ENCODE peak calls at places on chromosome 22, in nine cellular contexts. One of them, this sample, is unnamed.
A peak's percentile ranks its signal among the peaks of the same experiment; 100 is the strongest.

GRCh38 chr22:49476176-49476575 is 351.5 kb downstream of the BRD1 start:
- DNase-seq in heart left ventricle: no peak
- DNase-seq in sigmoid colon: no peak
- DNase-seq in IMR-90: no peak
- DNase-seq in HCT116: no peak
- DNase-seq in endothelial cell of umbilical vein: no peak
- DNase-seq in testis: no peak
- DNase-seq in H54: no peak
- DNase-seq in stomach: no peak
- DNase-seq in this sample: no peak

GRCh38 chr22:49964493-49965290 is 4.1 kb downstream of the PIM3 start:
- DNase-seq in heart left ventricle: peak; percentile 29
- DNase-seq in sigmoid colon: peak; percentile 64
- DNase-seq in IMR-90: no peak
- DNase-seq in HCT116: no peak
- DNase-seq in endothelial cell of umbilical vein: no peak
- DNase-seq in testis: no peak
- DNase-seq in H54: no peak
- DNase-seq in stomach: peak; percentile 28
- DNase-seq in this sample: no peak

GRCh38 chr22:39943366-39943765 is 16.8 kb upstream of the TMA7B start:
- DNase-seq in heart left ventricle: no peak
- DNase-seq in sigmoid colon: no peak
- DNase-seq in IMR-90: no peak
- DNase-seq in HCT116: no peak
- DNase-seq in endothelial cell of umbilical vein: no peak
- DNase-seq in testis: no peak
- DNase-seq in H54: no peak
- DNase-seq in stomach: no peak
- DNase-seq in this sample: peak; percentile 35

GRCh38 chr22:50576070-50576469 is 2.2 kb downstream of the CPT1B start:
- DNase-seq in heart left ventricle: no peak
- DNase-seq in sigmoid colon: no peak
- DNase-seq in IMR-90: peak; percentile 44
- DNase-seq in HCT116: peak; percentile 52
- DNase-seq in endothelial cell of umbilical vein: peak; percentile 68
- DNase-seq in testis: no peak
- DNase-seq in H54: no peak
- DNase-seq in stomach: no peak
- DNase-seq in this sample: peak; percentile 46

GRCh38 chr22:24730864-24731263 is 43.7 kb downstream of the PIWIL3 start:
- DNase-seq in heart left ventricle: no peak
- DNase-seq in sigmoid colon: no peak
- DNase-seq in IMR-90: no peak
- DNase-seq in HCT116: no peak
- DNase-seq in endothelial cell of umbilical vein: no peak
- DNase-seq in testis: no peak
- DNase-seq in H54: no peak
- DNase-seq in stomach: no peak
- DNase-seq in this sample: no peak

GRCh38 chr22:49077586-49077985 is 750.1 kb downstream of the BRD1 start:
- DNase-seq in heart left ventricle: no peak
- DNase-seq in sigmoid colon: peak; percentile 48
- DNase-seq in IMR-90: no peak
- DNase-seq in HCT116: no peak
- DNase-seq in endothelial cell of umbilical vein: no peak
- DNase-seq in testis: no peak
- DNase-seq in H54: no peak
- DNase-seq in stomach: no peak
- DNase-seq in this sample: no peak

GRCh38 chr22:24402460-24403192 is 24.8 kb upstream of the ADORA2A start:
- DNase-seq in heart left ventricle: peak; percentile 91
- DNase-seq in sigmoid colon: peak; percentile 89
- DNase-seq in IMR-90: peak; percentile 94
- DNase-seq in HCT116: peak; percentile 82
- DNase-seq in endothelial cell of umbilical vein: peak; percentile 97
- DNase-seq in testis: peak; percentile 71
- DNase-seq in H54: peak; percentile 74
- DNase-seq in stomach: peak; percentile 75
- DNase-seq in this sample: no peak

GRCh38 chr22:35539910-35540599 is 576 bp upstream of the RASD2 start:
- DNase-seq in heart left ventricle: peak; percentile 65
- DNase-seq in sigmoid colon: peak; percentile 81
- DNase-seq in IMR-90: peak; percentile 22
- DNase-seq in HCT116: no peak
- DNase-seq in endothelial cell of umbilical vein: no peak
- DNase-seq in testis: peak; percentile 58
- DNase-seq in H54: peak; percentile 41
- DNase-seq in stomach: peak; percentile 66
- DNase-seq in this sample: peak; percentile 52

GRCh38 chr22:34800265-34800664 is 265.7 kb upstream of the ISX start:
- DNase-seq in heart left ventricle: no peak
- DNase-seq in sigmoid colon: no peak
- DNase-seq in IMR-90: no peak
- DNase-seq in HCT116: no peak
- DNase-seq in endothelial cell of umbilical vein: no peak
- DNase-seq in testis: no peak
- DNase-seq in H54: no peak
- DNase-seq in stomach: no peak
- DNase-seq in this sample: no peak

GRCh38 chr22:44839721-44840120 is 87.3 kb downstream of the ARHGAP8 start:
- DNase-seq in heart left ventricle: no peak
- DNase-seq in sigmoid colon: no peak
- DNase-seq in IMR-90: no peak
- DNase-seq in HCT116: no peak
- DNase-seq in endothelial cell of umbilical vein: no peak
- DNase-seq in testis: no peak
- DNase-seq in H54: no peak
- DNase-seq in stomach: no peak
- DNase-seq in this sample: no peak

GRCh38 chr22:43008509-43008908 is 6.4 kb downstream of the PACSIN2 start:
- DNase-seq in heart left ventricle: no peak
- DNase-seq in sigmoid colon: no peak
- DNase-seq in IMR-90: no peak
- DNase-seq in HCT116: no peak
- DNase-seq in endothelial cell of umbilical vein: no peak
- DNase-seq in testis: no peak
- DNase-seq in H54: no peak
- DNase-seq in stomach: no peak
- DNase-seq in this sample: no peak

GRCh38 chr22:40218152-40218551 is 40.4 kb downstream of the TNRC6B start:
- DNase-seq in heart left ventricle: no peak
- DNase-seq in sigmoid colon: no peak
- DNase-seq in IMR-90: no peak
- DNase-seq in HCT116: no peak
- DNase-seq in endothelial cell of umbilical vein: no peak
- DNase-seq in testis: no peak
- DNase-seq in H54: no peak
- DNase-seq in stomach: no peak
- DNase-seq in this sample: no peak

GRCh38 chr22:39205344-39206021 is 39.3 kb downstream of the PDGFB start:
- DNase-seq in heart left ventricle: no peak
- DNase-seq in sigmoid colon: peak; percentile 32
- DNase-seq in IMR-90: peak; percentile 78
- DNase-seq in HCT116: peak; percentile 46
- DNase-seq in endothelial cell of umbilical vein: peak; percentile 57
- DNase-seq in testis: no peak
- DNase-seq in H54: peak; percentile 61
- DNase-seq in stomach: no peak
- DNase-seq in this sample: no peak

GRCh38 chr22:39530692-39531331 is 1.7 kb downstream of the RPS19BP1 start:
- DNase-seq in heart left ventricle: no peak
- DNase-seq in sigmoid colon: no peak
- DNase-seq in IMR-90: peak; percentile 41
- DNase-seq in HCT116: no peak
- DNase-seq in endothelial cell of umbilical vein: peak; percentile 36
- DNase-seq in testis: no peak
- DNase-seq in H54: no peak
- DNase-seq in stomach: no peak
- DNase-seq in this sample: peak; percentile 81

GRCh38 chr22:32644252-32645100 is 157.0 kb upstream of the TIMP3 start:
- DNase-seq in heart left ventricle: peak; percentile 77
- DNase-seq in sigmoid colon: peak; percentile 83
- DNase-seq in IMR-90: peak; percentile 59
- DNase-seq in HCT116: no peak
- DNase-seq in endothelial cell of umbilical vein: no peak
- DNase-seq in testis: no peak
- DNase-seq in H54: no peak
- DNase-seq in stomach: peak; percentile 40
- DNase-seq in this sample: no peak

GRCh38 chr22:43273902-43274484 is 69.2 kb downstream of the SCUBE1 start:
- DNase-seq in heart left ventricle: no peak
- DNase-seq in sigmoid colon: no peak
- DNase-seq in IMR-90: peak; percentile 46
- DNase-seq in HCT116: peak; percentile 47
- DNase-seq in endothelial cell of umbilical vein: peak; percentile 57
- DNase-seq in testis: peak; percentile 67
- DNase-seq in H54: peak; percentile 54
- DNase-seq in stomach: peak; percentile 47
- DNase-seq in this sample: peak; percentile 69

GRCh38 chr22:35633520-35633919 is 14.7 kb upstream of the APOL6 start:
- DNase-seq in heart left ventricle: no peak
- DNase-seq in sigmoid colon: peak; percentile 25
- DNase-seq in IMR-90: no peak
- DNase-seq in HCT116: no peak
- DNase-seq in endothelial cell of umbilical vein: no peak
- DNase-seq in testis: no peak
- DNase-seq in H54: no peak
- DNase-seq in stomach: no peak
- DNase-seq in this sample: no peak

DNA sequence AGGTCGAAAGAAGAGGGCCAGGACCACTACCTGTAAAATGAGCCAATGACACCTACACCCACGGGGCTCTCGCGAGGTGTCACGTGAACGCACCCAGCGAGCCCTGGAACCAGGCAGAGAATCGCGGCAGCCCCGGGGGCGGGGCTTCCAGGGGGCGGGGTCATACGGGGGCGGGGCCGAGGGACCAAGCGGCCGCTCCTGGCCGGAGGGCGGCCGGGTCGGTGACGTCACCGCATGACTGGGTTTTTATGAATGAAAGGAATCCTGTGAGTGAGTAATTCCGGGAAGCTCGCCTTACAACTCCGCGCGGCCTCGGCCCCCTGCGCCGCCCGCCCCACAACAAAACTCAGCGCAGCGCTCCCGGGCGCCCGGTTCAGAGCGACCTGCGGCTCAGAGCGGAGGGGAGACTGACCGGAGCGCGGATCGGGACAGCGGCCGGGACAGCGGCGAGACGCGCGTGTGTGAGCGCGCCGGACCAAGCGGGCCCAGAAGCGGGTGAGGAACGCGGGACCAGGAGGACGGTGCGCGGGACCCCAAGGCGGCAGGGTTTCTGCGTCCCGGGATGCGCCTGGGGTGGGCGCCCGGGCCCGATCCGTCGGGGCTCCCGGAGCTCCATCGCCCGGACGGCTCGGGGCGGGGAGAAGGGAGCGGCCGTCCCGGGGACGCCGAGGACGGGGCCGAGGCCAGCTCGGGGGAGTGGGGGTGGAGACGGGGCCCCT is at the start of gene MAFF:
- DNase-seq in heart left ventricle: peak; percentile 98
- DNase-seq in sigmoid colon: peak; percentile 99
- DNase-seq in IMR-90: peak; percentile 98
- DNase-seq in HCT116: peak; percentile 95
- DNase-seq in endothelial cell of umbilical vein: peak; percentile 97
- DNase-seq in testis: peak; percentile 97
- DNase-seq in H54: peak; percentile 71
- DNase-seq in stomach: peak; percentile 98
- DNase-seq in this sample: peak; percentile 99
- TF ChIP-seq POLR2A in heart left ventricle: peak; percentile 94
- TF ChIP-seq POLR2A in sigmoid colon: peak; percentile 88
- TF ChIP-seq POLR2A in IMR-90: peak; percentile 99
- TF ChIP-seq POLR2A in HCT116: peak; percentile 33
- TF ChIP-seq POLR2A in endothelial cell of umbilical vein: peak; percentile 93
- TF ChIP-seq POLR2A in testis: peak; percentile 49
- TF ChIP-seq POLR2A in H54: peak; percentile 24
- TF ChIP-seq POLR2A in stomach: peak; percentile 83
- TF ChIP-seq POLR2A in this sample: peak; percentile 79

DNA sequence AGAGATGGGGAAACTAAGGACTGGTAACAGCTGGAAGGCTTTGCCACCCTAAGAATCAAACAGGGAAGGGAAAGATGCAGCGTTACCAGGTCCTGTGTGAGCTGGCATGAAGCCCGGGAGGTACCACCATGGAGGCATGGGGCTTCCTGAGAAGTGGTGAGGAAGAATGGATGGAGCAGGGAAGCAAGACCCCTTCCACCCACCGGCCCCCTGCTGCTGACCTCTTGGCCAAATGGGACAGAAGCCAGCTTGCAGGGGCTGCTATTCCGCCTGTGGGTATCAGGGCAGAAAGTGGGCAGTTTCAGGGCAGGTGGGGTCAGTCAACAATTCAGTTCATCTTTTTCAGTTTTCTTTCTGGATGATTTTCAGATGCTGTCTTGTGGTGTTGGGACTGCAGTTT is 1099.9 kb downstream of the TBC1D22A start:
- DNase-seq in heart left ventricle: no peak
- DNase-seq in sigmoid colon: no peak
- DNase-seq in IMR-90: no peak
- DNase-seq in HCT116: no peak
- DNase-seq in endothelial cell of umbilical vein: no peak
- DNase-seq in testis: no peak
- DNase-seq in H54: no peak
- DNase-seq in stomach: no peak
- DNase-seq in this sample: no peak
- TF ChIP-seq POLR2A in heart left ventricle: no peak
- TF ChIP-seq POLR2A in sigmoid colon: no peak
- TF ChIP-seq POLR2A in IMR-90: no peak
- TF ChIP-seq POLR2A in HCT116: no peak
- TF ChIP-seq POLR2A in endothelial cell of umbilical vein: no peak
- TF ChIP-seq POLR2A in testis: no peak
- TF ChIP-seq POLR2A in H54: no peak
- TF ChIP-seq POLR2A in stomach: no peak
- TF ChIP-seq POLR2A in this sample: no peak

GRCh38 chr22:20116951-20117645 is at the start of gene TRMT2A:
- DNase-seq in heart left ventricle: peak; percentile 98
- DNase-seq in sigmoid colon: peak; percentile 99
- DNase-seq in IMR-90: peak; percentile 98
- DNase-seq in HCT116: peak; percentile 97
- DNase-seq in endothelial cell of umbilical vein: peak; percentile 99
- DNase-seq in testis: peak; percentile 99
- DNase-seq in H54: peak; percentile 87
- DNase-seq in stomach: peak; percentile 99
- DNase-seq in this sample: peak; percentile 99
- TF ChIP-seq POLR2A in heart left ventricle: peak; percentile 74
- TF ChIP-seq POLR2A in sigmoid colon: peak; percentile 36
- TF ChIP-seq POLR2A in IMR-90: peak; percentile 67
- TF ChIP-seq POLR2A in HCT116: peak; percentile 38
- TF ChIP-seq POLR2A in endothelial cell of umbilical vein: no peak
- TF ChIP-seq POLR2A in testis: no peak
- TF ChIP-seq POLR2A in H54: peak; percentile 19
- TF ChIP-seq POLR2A in stomach: no peak
- TF ChIP-seq POLR2A in this sample: peak; percentile 68

DNA sequence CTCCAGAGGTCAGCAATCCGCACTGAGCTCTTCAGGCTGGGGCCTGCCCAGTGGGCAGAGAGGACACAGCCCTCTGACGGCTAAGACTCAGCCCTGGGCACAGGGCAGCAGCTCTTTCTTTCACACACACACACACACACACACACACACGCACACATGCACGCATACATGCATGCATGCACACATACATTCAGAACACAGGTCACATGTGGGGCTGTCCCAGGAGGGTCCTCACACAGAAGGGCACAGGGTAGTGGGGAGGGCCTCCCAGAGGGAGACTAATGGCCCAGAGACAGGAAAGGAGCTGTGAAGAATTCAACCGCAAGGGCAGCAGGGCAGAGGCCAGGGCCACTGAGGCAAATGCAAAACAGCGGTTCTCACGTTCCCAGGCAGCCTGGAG is 20.3 kb upstream of the XKR3 start:
- DNase-seq in heart left ventricle: no peak
- DNase-seq in sigmoid colon: no peak
- DNase-seq in IMR-90: no peak
- DNase-seq in HCT116: no peak
- DNase-seq in endothelial cell of umbilical vein: no peak
- DNase-seq in testis: no peak
- DNase-seq in H54: no peak
- DNase-seq in stomach: no peak
- DNase-seq in this sample: no peak
- TF ChIP-seq POLR2A in heart left ventricle: no peak
- TF ChIP-seq POLR2A in sigmoid colon: no peak
- TF ChIP-seq POLR2A in IMR-90: no peak
- TF ChIP-seq POLR2A in HCT116: no peak
- TF ChIP-seq POLR2A in endothelial cell of umbilical vein: no peak
- TF ChIP-seq POLR2A in testis: no peak
- TF ChIP-seq POLR2A in H54: no peak
- TF ChIP-seq POLR2A in stomach: no peak
- TF ChIP-seq POLR2A in this sample: no peak